ENCODE peak calls at places on chromosomes 4 and X, in four cellular contexts. H is A549, A is GM12878, Y is K562. N is an unnamed sample.

GRCh38 chrX:82775426-82775825 is 732.7 kb upstream of the POU3F4 start:
- DNase-seq in H (no peak), Y (no peak), A (no peak), N (no peak)

GRCh38 chrX:115147220-115147619 is 42.0 kb upstream of the RBMXL3 start:
- DNase-seq in A (no peak), Y (peak), H (peak), N (peak)

GRCh38 chrX:72358313-72358712 is 52.6 kb upstream of the CITED1 start:
- DNase-seq in Y (no peak), H (peak), A (no peak), N (no peak)

GRCh38 chrX:42732506-42732905 is 45.5 kb downstream of the PPP1R2C start:
- DNase-seq in H (no peak), A (no peak), Y (no peak), N (no peak)

GRCh38 chrX:126376465-126376864 is 176.1 kb downstream of the DCAF12L1 start:
- DNase-seq in A (no peak), Y (no peak), H (no peak), N (no peak)

GRCh38 chr4:38574559-38575333 is 89.3 kb upstream of the KLF3 start:
- DNase-seq in Y (no peak), H (no peak), A (no peak), N (peak)

GRCh38 chr4:168748807-168749206 is 252.0 kb downstream of the PALLD start:
- DNase-seq in Y (no peak), A (no peak), H (no peak), N (no peak)

GRCh38 chrX:53282313-53282712 is 929 bp upstream of the IQSEC2 start:
- DNase-seq in A (no peak), Y (no peak), H (no peak), N (no peak)

GRCh38 chr4:25177147-25177546 is 16.9 kb upstream of the SEPSECS start:
- DNase-seq in A (no peak), H (no peak), Y (no peak), N (no peak)

GRCh38 chr4:147789596-147789995 is 57.7 kb downstream of the ARHGAP10 start:
- DNase-seq in A (no peak), H (no peak), Y (no peak), N (no peak)

GRCh38 chr4:150305995-150306394 is 227.8 kb downstream of the DCLK2 start:
- DNase-seq in H (no peak), Y (no peak), A (no peak), N (no peak)

GRCh38 chrX:11504234-11504633 is 161.5 kb downstream of the ARHGAP6 start:
- DNase-seq in A (no peak), Y (no peak), H (no peak), N (no peak)

GRCh38 chrX:7316887-7317286 is 168.9 kb upstream of the PUDP start:
- DNase-seq in Y (no peak), H (no peak), A (no peak), N (no peak)

GRCh38 chr4:73257995-73258667 is 467 bp downstream of the ANKRD17 start:
- DNase-seq in Y (peak), H (peak), A (no peak), N (peak)

GRCh38 chr4:115343171-115343570 is 229.8 kb upstream of the NDST4 start:
- DNase-seq in A (no peak), H (no peak), Y (no peak), N (no peak)

GRCh38 chr4:173264960-173265281 is 69.2 kb downstream of the HMGB2 start:
- DNase-seq in Y (no peak), H (no peak), A (no peak), N (no peak)

GRCh38 chrX:10709276-10709675 is 88.9 kb upstream of the MID1 start:
- DNase-seq in H (no peak), Y (no peak), A (no peak), N (no peak)

GRCh38 chr4:37977471-37978452 is 17.6 kb downstream of the PTTG2 start:
- DNase-seq in H (peak), A (peak), Y (peak), N (peak)

GRCh38 chr4:57309658-57310057 is 199.5 kb upstream of the IGFBP7 start:
- DNase-seq in A (no peak), Y (no peak), H (no peak), N (no peak)

GRCh38 chr4:8834681-8835220 is 36.9 kb downstream of the HMX1 start:
- DNase-seq in A (no peak), H (no peak), Y (no peak), N (no peak)

GRCh38 chrX:28981952-28982351 is 394.7 kb downstream of the IL1RAPL1 start:
- DNase-seq in A (no peak), Y (no peak), H (no peak), N (no peak)

GRCh38 chrX:12360389-12360788 is 222.1 kb downstream of the FRMPD4 start:
- DNase-seq in H (peak), A (no peak), Y (no peak), N (no peak)

GRCh38 chr4:152245706-152246105 is 290.2 kb downstream of the FBXW7 start:
- DNase-seq in Y (no peak), H (no peak), A (no peak), N (no peak)

GRCh38 chrX:12423346-12423745 is 285.1 kb downstream of the FRMPD4 start:
- DNase-seq in H (no peak), Y (no peak), A (no peak), N (no peak)

GRCh38 chrX:154542723-154543424 is 3.8 kb downstream of the G6PD start:
- DNase-seq in A (no peak), Y (no peak), H (peak), N (peak)

GRCh38 chrX:150847088-150847487 is 51.4 kb downstream of the CD99L2 start:
- DNase-seq in A (no peak), Y (no peak), H (no peak), N (peak)

GRCh38 chrX:43866423-43866822 is 15.8 kb downstream of the MAOB start:
- DNase-seq in A (no peak), Y (no peak), H (no peak), N (no peak)

DNA sequence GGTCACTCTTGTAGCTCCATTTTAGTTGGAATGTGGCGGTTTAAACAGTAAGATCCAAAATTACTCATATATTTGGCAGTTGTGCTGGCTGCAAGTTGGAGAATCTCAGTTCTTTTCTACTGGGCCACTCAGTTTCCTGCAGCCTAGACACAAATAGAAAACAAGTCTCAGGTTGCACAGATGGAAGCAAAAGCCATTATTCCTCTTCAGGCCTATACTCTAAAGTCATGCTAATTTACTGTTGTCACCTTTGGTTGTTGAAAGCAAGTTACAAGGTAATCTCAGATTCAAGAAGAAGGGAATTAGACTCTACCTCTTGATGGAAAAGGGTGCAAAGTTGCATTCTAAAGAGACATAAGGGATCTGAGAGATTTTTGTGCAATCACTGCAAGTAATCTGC is 345.4 kb downstream of the ADAM29 start:
- DNase-seq in A (no peak), Y (no peak), H (no peak), N (no peak)
- TF ChIP-seq MYC in A (no peak), Y (no peak), H (no peak), N (no peak)

DNA sequence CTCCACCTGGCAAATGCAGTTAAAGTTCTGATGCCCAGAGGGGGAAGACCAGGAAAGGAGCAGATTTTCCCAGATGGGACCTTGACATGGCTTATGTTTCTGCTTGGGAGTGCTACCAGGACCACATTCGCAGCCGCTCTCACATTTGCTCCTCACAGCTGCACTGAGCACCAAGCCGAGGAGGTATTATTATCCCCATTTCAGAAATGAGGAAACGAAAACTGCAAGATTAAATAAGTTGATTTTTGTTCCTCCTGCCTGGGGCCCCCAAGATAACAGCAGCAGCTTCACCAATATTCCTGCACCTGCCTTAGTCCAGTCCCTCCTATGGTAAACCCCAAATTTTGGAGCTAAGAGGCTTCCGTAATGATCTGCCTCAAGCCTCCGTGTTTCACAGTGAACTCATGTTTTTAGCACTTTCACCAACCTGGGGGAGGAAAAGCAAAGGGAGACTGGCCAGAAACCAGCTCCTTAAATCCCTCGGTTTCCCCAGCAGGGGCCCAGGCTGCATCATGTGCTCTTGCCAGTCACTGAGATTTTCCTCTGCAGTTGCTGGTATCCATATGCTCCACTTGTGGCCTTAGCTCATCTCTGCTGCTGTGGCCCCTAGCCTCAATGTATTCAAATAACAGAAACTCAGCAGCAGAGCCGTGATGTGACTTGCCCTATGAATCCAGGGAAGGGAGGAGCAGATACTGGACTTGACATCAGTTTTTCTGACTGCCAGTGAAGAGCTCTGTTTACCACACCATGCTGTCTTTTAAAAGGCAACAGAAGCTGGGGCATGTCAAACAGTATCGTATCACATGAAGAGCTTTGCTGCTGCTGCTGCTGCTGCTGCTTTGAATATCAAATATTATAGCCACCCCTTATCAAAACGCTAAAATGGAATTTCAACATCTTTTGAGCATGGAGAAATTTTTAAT is 95.5 kb upstream of the KLHL13 start:
- DNase-seq in A (no peak), H (no peak), Y (no peak), N (peak)
- TF ChIP-seq MYC in A (no peak), H (no peak), Y (no peak), N (no peak)

GRCh38 chr4:5824635-5825034 is 68.3 kb downstream of the CRMP1 start:
- DNase-seq in A (no peak), Y (peak), H (peak), N (peak)
- TF ChIP-seq MYC in A (no peak), Y (no peak), H (no peak), N (peak)

GRCh38 chr4:17111436-17111835 is 213.0 kb upstream of the LDB2 start:
- DNase-seq in A (no peak), H (no peak), Y (no peak), N (no peak)
- TF ChIP-seq MYC in A (no peak), H (no peak), Y (no peak), N (no peak)

GRCh38 chr4:101791189-101791572 is 651 bp downstream of the BANK1 start:
- DNase-seq in A (no peak), H (peak), Y (no peak), N (peak)
- TF ChIP-seq MYC in A (no peak), H (no peak), Y (no peak), N (no peak)